ENCODE peak calls at places on chromosome 7, in ten cellular contexts. One of them, this sample, is unnamed.
A peak's percentile ranks its signal among the peaks of the same experiment; 100 is the strongest.

GRCh38 chr7:155992538-155992937 is 180.3 kb upstream of the SHH start:
- DNase-seq in CD8-positive, alpha-beta T cell: peak; percentile 48
- DNase-seq in fibroblast of mammary gland: no peak
- DNase-seq in fibroblast of lung: no peak
- DNase-seq in IMR-90: no peak
- DNase-seq in hepatocyte: no peak
- DNase-seq in A549: no peak
- DNase-seq in ovary: no peak
- DNase-seq in left lung: no peak
- DNase-seq in psoas muscle: no peak
- DNase-seq in this sample: no peak

GRCh38 chr7:44486693-44487092 is 3.8 kb downstream of the NUDCD3 start:
- DNase-seq in hepatocyte: peak; percentile 51
- DNase-seq in fibroblast of lung: peak; percentile 37
- DNase-seq in ovary: no peak
- DNase-seq in A549: no peak
- DNase-seq in fibroblast of mammary gland: peak; percentile 90
- DNase-seq in left lung: no peak
- DNase-seq in CD8-positive, alpha-beta T cell: no peak
- DNase-seq in psoas muscle: no peak
- DNase-seq in IMR-90: peak; percentile 49
- DNase-seq in this sample: peak; percentile 58

GRCh38 chr7:43302211-43302711 is 189.8 kb downstream of the HECW1 start:
- DNase-seq in fibroblast of lung: peak; percentile 86
- DNase-seq in psoas muscle: peak; percentile 16
- DNase-seq in CD8-positive, alpha-beta T cell: no peak
- DNase-seq in fibroblast of mammary gland: peak; percentile 60
- DNase-seq in IMR-90: peak; percentile 49
- DNase-seq in A549: no peak
- DNase-seq in left lung: no peak
- DNase-seq in ovary: no peak
- DNase-seq in hepatocyte: peak; percentile 75
- DNase-seq in this sample: peak; percentile 61

GRCh38 chr7:37342665-37343471 is 105.8 kb downstream of the ELMO1 start:
- DNase-seq in psoas muscle: no peak
- DNase-seq in A549: no peak
- DNase-seq in ovary: no peak
- DNase-seq in IMR-90: no peak
- DNase-seq in CD8-positive, alpha-beta T cell: peak; percentile 84
- DNase-seq in left lung: peak; percentile 43
- DNase-seq in hepatocyte: no peak
- DNase-seq in fibroblast of lung: no peak
- DNase-seq in fibroblast of mammary gland: no peak
- DNase-seq in this sample: no peak

GRCh38 chr7:91720255-91720937 is 160.1 kb downstream of the MTERF1 start:
- DNase-seq in A549: no peak
- DNase-seq in IMR-90: peak; percentile 1
- DNase-seq in left lung: no peak
- DNase-seq in hepatocyte: no peak
- DNase-seq in CD8-positive, alpha-beta T cell: no peak
- DNase-seq in fibroblast of mammary gland: peak; percentile 80
- DNase-seq in fibroblast of lung: peak; percentile 56
- DNase-seq in psoas muscle: no peak
- DNase-seq in ovary: no peak
- DNase-seq in this sample: no peak

GRCh38 chr7:985915-986741 is 3.1 kb downstream of the CYP2W1 start:
- DNase-seq in ovary: peak; percentile 76
- DNase-seq in hepatocyte: no peak
- DNase-seq in left lung: no peak
- DNase-seq in A549: no peak
- DNase-seq in fibroblast of mammary gland: peak; percentile 38
- DNase-seq in CD8-positive, alpha-beta T cell: no peak
- DNase-seq in fibroblast of lung: peak; percentile 29
- DNase-seq in psoas muscle: no peak
- DNase-seq in IMR-90: peak; percentile 49
- DNase-seq in this sample: no peak

GRCh38 chr7:47931788-47932425 is 16.4 kb downstream of the PKD1L1 start:
- DNase-seq in psoas muscle: no peak
- DNase-seq in A549: no peak
- DNase-seq in CD8-positive, alpha-beta T cell: no peak
- DNase-seq in IMR-90: peak; percentile 76
- DNase-seq in fibroblast of mammary gland: peak; percentile 44
- DNase-seq in fibroblast of lung: peak; percentile 83
- DNase-seq in left lung: no peak
- DNase-seq in ovary: no peak
- DNase-seq in hepatocyte: no peak
- DNase-seq in this sample: no peak

GRCh38 chr7:129884495-129884894 is 68.3 kb downstream of the UBE2H start:
- DNase-seq in fibroblast of mammary gland: no peak
- DNase-seq in IMR-90: no peak
- DNase-seq in CD8-positive, alpha-beta T cell: no peak
- DNase-seq in hepatocyte: no peak
- DNase-seq in psoas muscle: no peak
- DNase-seq in left lung: no peak
- DNase-seq in A549: no peak
- DNase-seq in ovary: no peak
- DNase-seq in fibroblast of lung: no peak
- DNase-seq in this sample: no peak

GRCh38 chr7:93161181-93161762 is 13.1 kb upstream of the SAMD9L start:
- DNase-seq in A549: no peak
- DNase-seq in IMR-90: no peak
- DNase-seq in fibroblast of mammary gland: no peak
- DNase-seq in CD8-positive, alpha-beta T cell: no peak
- DNase-seq in left lung: no peak
- DNase-seq in hepatocyte: peak; percentile 30
- DNase-seq in ovary: no peak
- DNase-seq in fibroblast of lung: no peak
- DNase-seq in psoas muscle: no peak
- DNase-seq in this sample: no peak

GRCh38 chr7:38736135-38736534 is 105.0 kb upstream of the AMPH start:
- DNase-seq in A549: no peak
- DNase-seq in IMR-90: peak; percentile 69
- DNase-seq in psoas muscle: no peak
- DNase-seq in fibroblast of lung: no peak
- DNase-seq in ovary: no peak
- DNase-seq in CD8-positive, alpha-beta T cell: no peak
- DNase-seq in left lung: no peak
- DNase-seq in fibroblast of mammary gland: peak; percentile 15
- DNase-seq in hepatocyte: no peak
- DNase-seq in this sample: no peak

GRCh38 chr7:117126631-117127030 is 173.3 kb downstream of the ST7 start:
- DNase-seq in hepatocyte: no peak
- DNase-seq in IMR-90: peak; percentile 51
- DNase-seq in fibroblast of lung: no peak
- DNase-seq in psoas muscle: no peak
- DNase-seq in left lung: no peak
- DNase-seq in CD8-positive, alpha-beta T cell: no peak
- DNase-seq in ovary: no peak
- DNase-seq in A549: no peak
- DNase-seq in fibroblast of mammary gland: no peak
- DNase-seq in this sample: no peak

GRCh38 chr7:117127585-117128168 is 174.4 kb downstream of the ST7 start:
- DNase-seq in hepatocyte: peak; percentile 72
- DNase-seq in ovary: peak; percentile 11
- DNase-seq in left lung: no peak
- DNase-seq in fibroblast of mammary gland: peak; percentile 77
- DNase-seq in psoas muscle: peak; percentile 18
- DNase-seq in A549: no peak
- DNase-seq in fibroblast of lung: peak; percentile 57
- DNase-seq in CD8-positive, alpha-beta T cell: peak; percentile 53
- DNase-seq in IMR-90: peak; percentile 72
- DNase-seq in this sample: no peak

GRCh38 chr7:117132385-117133120 is 179.3 kb downstream of the ST7 start:
- DNase-seq in hepatocyte: no peak
- DNase-seq in fibroblast of mammary gland: peak; percentile 93
- DNase-seq in left lung: no peak
- DNase-seq in fibroblast of lung: peak; percentile 97
- DNase-seq in ovary: no peak
- DNase-seq in IMR-90: peak; percentile 92
- DNase-seq in A549: peak; percentile 43
- DNase-seq in psoas muscle: no peak
- DNase-seq in CD8-positive, alpha-beta T cell: no peak
- DNase-seq in this sample: peak; percentile 84

GRCh38 chr7:117130262-117130661 is 177.0 kb downstream of the ST7 start:
- DNase-seq in A549: no peak
- DNase-seq in ovary: no peak
- DNase-seq in CD8-positive, alpha-beta T cell: no peak
- DNase-seq in left lung: no peak
- DNase-seq in hepatocyte: no peak
- DNase-seq in IMR-90: no peak
- DNase-seq in psoas muscle: no peak
- DNase-seq in fibroblast of mammary gland: no peak
- DNase-seq in fibroblast of lung: peak; percentile 42
- DNase-seq in this sample: no peak

GRCh38 chr7:117129538-117129955 is 176.2 kb downstream of the ST7 start:
- DNase-seq in IMR-90: no peak
- DNase-seq in psoas muscle: no peak
- DNase-seq in ovary: no peak
- DNase-seq in fibroblast of lung: peak; percentile 77
- DNase-seq in hepatocyte: no peak
- DNase-seq in CD8-positive, alpha-beta T cell: no peak
- DNase-seq in left lung: no peak
- DNase-seq in fibroblast of mammary gland: peak; percentile 27
- DNase-seq in A549: no peak
- DNase-seq in this sample: no peak
- H3K4me3 ChIP-seq in IMR-90: no peak overlapping the region
- H3K4me3 ChIP-seq in psoas muscle: no peak overlapping the region
- H3K4me3 ChIP-seq in ovary: no peak overlapping the region
- H3K4me3 ChIP-seq in fibroblast of lung: no peak overlapping the region
- H3K4me3 ChIP-seq in hepatocyte: no peak overlapping the region
- H3K4me3 ChIP-seq in CD8-positive, alpha-beta T cell: no peak overlapping the region
- H3K4me3 ChIP-seq in left lung: no peak overlapping the region
- H3K4me3 ChIP-seq in fibroblast of mammary gland: no peak overlapping the region
- H3K4me3 ChIP-seq in A549: no peak overlapping the region
- H3K4me3 ChIP-seq in this sample: no peak overlapping the region

GRCh38 chr7:13179775-13180448 is 492.5 kb downstream of the ARL4A start:
- DNase-seq in hepatocyte: no peak
- DNase-seq in psoas muscle: no peak
- DNase-seq in A549: no peak
- DNase-seq in IMR-90: no peak
- DNase-seq in CD8-positive, alpha-beta T cell: no peak
- DNase-seq in fibroblast of lung: peak; percentile 11
- DNase-seq in fibroblast of mammary gland: peak; percentile 4
- DNase-seq in ovary: no peak
- DNase-seq in left lung: no peak
- DNase-seq in this sample: no peak

GRCh38 chr7:13181221-13181620 is 493.8 kb downstream of the ARL4A start:
- DNase-seq in fibroblast of lung: peak; percentile 32
- DNase-seq in IMR-90: peak; percentile 16
- DNase-seq in psoas muscle: no peak
- DNase-seq in ovary: no peak
- DNase-seq in fibroblast of mammary gland: peak; percentile 19
- DNase-seq in left lung: no peak
- DNase-seq in A549: no peak
- DNase-seq in CD8-positive, alpha-beta T cell: no peak
- DNase-seq in hepatocyte: peak; percentile 8
- DNase-seq in this sample: no peak

DNA sequence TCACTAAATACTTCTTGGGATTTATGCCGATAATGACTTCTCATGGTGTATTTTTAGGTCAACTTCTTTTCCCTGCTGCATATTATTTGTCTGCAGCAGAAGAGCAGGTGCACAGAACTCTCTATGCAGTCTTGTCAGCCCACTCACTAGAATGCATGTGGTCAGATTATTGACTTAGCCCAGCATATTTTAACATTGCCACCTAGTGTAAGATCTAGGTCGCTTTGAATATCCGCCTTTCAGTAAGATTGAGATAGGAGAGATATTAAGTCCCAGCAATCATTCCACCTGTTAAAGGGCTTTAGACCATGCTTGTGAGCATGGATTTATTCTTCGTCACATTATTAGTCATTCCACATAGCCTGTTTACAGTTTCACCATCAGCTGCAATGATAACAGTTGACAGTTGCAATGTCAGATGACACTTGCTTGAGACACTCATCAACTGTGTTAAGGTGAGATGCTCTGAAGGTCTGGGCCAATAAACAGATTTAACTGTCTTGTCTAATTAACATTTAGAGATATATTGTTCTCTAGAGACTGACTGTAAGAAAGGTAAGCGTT is 491.7 kb downstream of the ARL4A start:
- DNase-seq in IMR-90: peak; percentile 6
- DNase-seq in A549: no peak
- DNase-seq in left lung: no peak
- DNase-seq in fibroblast of lung: no peak
- DNase-seq in ovary: no peak
- DNase-seq in psoas muscle: no peak
- DNase-seq in CD8-positive, alpha-beta T cell: no peak
- DNase-seq in hepatocyte: no peak
- DNase-seq in fibroblast of mammary gland: peak; percentile 12
- DNase-seq in this sample: no peak
- TF ChIP-seq CTCF in IMR-90: no peak
- TF ChIP-seq CTCF in A549: peak; percentile 30
- TF ChIP-seq CTCF in left lung: no peak
- TF ChIP-seq CTCF in fibroblast of lung: peak; percentile 15
- TF ChIP-seq CTCF in ovary: no peak
- TF ChIP-seq CTCF in psoas muscle: no peak
- TF ChIP-seq CTCF in CD8-positive, alpha-beta T cell: no peak
- TF ChIP-seq CTCF in hepatocyte: peak; percentile 27
- TF ChIP-seq CTCF in fibroblast of mammary gland: no peak
- TF ChIP-seq CTCF in this sample: peak; percentile 34

DNA sequence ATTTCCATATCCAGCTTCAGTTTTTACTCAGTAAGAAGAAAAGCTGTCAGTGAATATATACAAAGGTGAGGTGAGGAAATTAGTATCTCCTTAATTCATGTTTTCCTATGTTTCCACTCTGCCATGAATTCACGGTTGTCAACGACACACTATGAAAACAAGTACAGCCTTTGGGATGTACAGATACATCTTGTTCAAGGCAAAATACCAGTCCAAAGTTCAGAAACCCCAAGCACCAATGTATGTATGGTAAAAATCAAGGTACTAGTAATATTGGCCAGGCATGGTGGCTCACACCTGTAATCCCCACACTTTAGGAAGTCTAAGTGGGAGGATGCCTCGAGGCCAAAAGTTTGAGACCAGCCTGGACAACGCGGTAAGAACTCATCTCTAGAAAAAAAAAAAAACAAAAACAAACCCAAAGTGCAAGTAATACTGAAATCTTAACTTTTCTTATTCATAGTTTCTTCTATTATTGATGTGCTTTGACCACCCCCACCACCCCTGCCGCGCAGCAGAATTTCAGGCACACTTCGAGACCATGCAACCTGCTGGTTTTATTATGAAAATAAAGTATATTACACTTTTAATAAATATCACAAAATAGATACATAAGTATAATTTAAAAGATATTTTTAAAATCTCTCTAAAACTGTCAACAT is 3.5 kb downstream of the ESYT2 start:
- DNase-seq in fibroblast of lung: no peak
- DNase-seq in fibroblast of mammary gland: no peak
- DNase-seq in psoas muscle: no peak
- DNase-seq in CD8-positive, alpha-beta T cell: no peak
- DNase-seq in A549: no peak
- DNase-seq in hepatocyte: no peak
- DNase-seq in ovary: no peak
- DNase-seq in left lung: no peak
- DNase-seq in IMR-90: no peak
- DNase-seq in this sample: no peak
- H3K4me3 ChIP-seq in fibroblast of lung: no peak overlapping the region
- H3K4me3 ChIP-seq in fibroblast of mammary gland: no peak overlapping the region
- H3K4me3 ChIP-seq in psoas muscle: no peak overlapping the region
- H3K4me3 ChIP-seq in CD8-positive, alpha-beta T cell: no peak overlapping the region
- H3K4me3 ChIP-seq in A549: no peak overlapping the region
- H3K4me3 ChIP-seq in hepatocyte: no peak overlapping the region
- H3K4me3 ChIP-seq in ovary: no peak overlapping the region
- H3K4me3 ChIP-seq in left lung: no peak overlapping the region
- H3K4me3 ChIP-seq in IMR-90: no peak overlapping the region
- H3K4me3 ChIP-seq in this sample: no peak overlapping the region

GRCh38 chr7:100189061-100189460 is 11.3 kb downstream of the STAG3 start:
- DNase-seq in IMR-90: no peak
- DNase-seq in hepatocyte: no peak
- DNase-seq in A549: no peak
- DNase-seq in left lung: no peak
- DNase-seq in psoas muscle: no peak
- DNase-seq in fibroblast of lung: no peak
- DNase-seq in ovary: no peak
- DNase-seq in CD8-positive, alpha-beta T cell: no peak
- DNase-seq in fibroblast of mammary gland: no peak
- DNase-seq in this sample: no peak
- TF ChIP-seq CTCF in IMR-90: peak; percentile 5
- TF ChIP-seq CTCF in hepatocyte: no peak
- TF ChIP-seq CTCF in A549: no peak
- TF ChIP-seq CTCF in left lung: no peak
- TF ChIP-seq CTCF in psoas muscle: no peak
- TF ChIP-seq CTCF in fibroblast of lung: no peak
- TF ChIP-seq CTCF in ovary: no peak
- TF ChIP-seq CTCF in CD8-positive, alpha-beta T cell: no peak
- TF ChIP-seq CTCF in fibroblast of mammary gland: peak; percentile 6
- TF ChIP-seq CTCF in this sample: peak; percentile 6